ENCODE peak calls at places on chromosomes 1 and 21, in eight cellular contexts. Z, X, K, S, A, W, G and I are unnamed samples.
A peak's percentile ranks its signal among the peaks of the same experiment; 100 is the strongest.

GRCh38 chr1:98049370-98050115 is 128.7 kb upstream of the DPYD start:
- DNase-seq in S (no peak), X (no peak), A (peak; percentile 26), K (no peak), G (no peak), W (no peak), Z (no peak), I (no peak)

GRCh38 chr1:151511636-151512215 is 539 bp downstream of the CGN start:
- DNase-seq in Z (no peak), K (peak; percentile 69), X (peak; percentile 26), W (peak; percentile 11), S (no peak), G (no peak), A (peak; percentile 23), I (no peak)

GRCh38 chr1:58500036-58500435 is 46.5 kb downstream of the OMA1 start:
- DNase-seq in Z (peak; percentile 11), W (no peak), K (no peak), G (no peak), A (no peak), S (no peak), X (no peak), I (no peak)

GRCh38 chr1:27968692-27969091 is 8.9 kb downstream of the XKR8 start:
- DNase-seq in W (no peak), G (peak; percentile 92), X (no peak), A (peak; percentile 94), S (no peak), Z (peak; percentile 90), K (no peak), I (no peak)

GRCh38 chr1:203325004-203325417 is 19.7 kb downstream of the BTG2 start:
- DNase-seq in A (no peak), X (peak; percentile 47), K (no peak), G (no peak), W (peak; percentile 63), Z (no peak), S (no peak), I (peak; percentile 84)

GRCh38 chr21:36828208-36828607 is 129.3 kb downstream of the SIM2 start:
- DNase-seq in W (no peak), Z (no peak), S (no peak), G (no peak), A (no peak), K (no peak), X (no peak), I (no peak)

GRCh38 chr1:45730075-45730779 is 20.2 kb downstream of the IPP start:
- DNase-seq in W (no peak), S (no peak), X (no peak), A (no peak), K (no peak), G (no peak), Z (no peak), I (no peak)

GRCh38 chr21:27021801-27022200 is 54.9 kb upstream of the ADAMTS5 start:
- DNase-seq in Z (no peak), S (no peak), A (no peak), W (no peak), G (no peak), K (no peak), X (no peak), I (no peak)

GRCh38 chr1:234208791-234209190 is 164.5 kb upstream of the COA6 start:
- DNase-seq in Z (no peak), K (no peak), S (no peak), G (peak; percentile 97), A (no peak), W (no peak), X (no peak), I (no peak)

GRCh38 chr21:28579986-28580550 is 412.6 kb downstream of the LTN1 start:
- DNase-seq in S (no peak), G (no peak), W (no peak), Z (no peak), K (no peak), A (no peak), X (no peak), I (no peak)

GRCh38 chr1:1942753-1943656 is 23.9 kb upstream of the TMEM52 start:
- DNase-seq in X (no peak), G (no peak), Z (no peak), K (no peak), S (no peak), W (no peak), A (no peak), I (no peak)

GRCh38 chr1:226009650-226010044 is 10.5 kb upstream of the SDE2 start:
- DNase-seq in S (no peak), G (no peak), K (no peak), Z (no peak), X (no peak), A (no peak), W (no peak), I (no peak)

GRCh38 chr1:58515794-58516401 is 30.6 kb downstream of the OMA1 start:
- DNase-seq in G (peak; percentile 52), A (peak; percentile 77), Z (peak; percentile 73), X (peak; percentile 2), W (peak; percentile 35), K (peak; percentile 78), S (peak; percentile 46), I (peak; percentile 50)

GRCh38 chr1:226309398-226310122 is 596 bp upstream of the LIN9 start:
- DNase-seq in A (peak; percentile 20), W (peak; percentile 54), K (no peak), S (no peak), Z (peak; percentile 59), X (no peak), G (no peak), I (no peak)

GRCh38 chr1:29793101-29793546 is 556.8 kb downstream of the PTPRU start:
- DNase-seq in Z (peak; percentile 59), X (peak; percentile 48), S (no peak), K (peak; percentile 81), G (peak; percentile 56), W (peak; percentile 54), A (peak; percentile 66), I (peak; percentile 89)